ENCODE peak calls at places on chromosomes 11 and 22, in four cellular contexts. D, I, W and B are unnamed samples.

GRCh38 chr11:105639527-105639926 is 29.7 kb downstream of the GRIA4 start:
- DNase-seq in D (no peak), I (no peak), W (no peak), B (no peak)

GRCh38 chr11:94834931-94835330 is 66.8 kb downstream of the AMOTL1 start:
- DNase-seq in D (no peak), I (no peak), W (no peak), B (no peak)

GRCh38 chr11:68843703-68844312 is 2.1 kb upstream of the CPT1A start:
- DNase-seq in D (peak; percentile 51), I (peak; percentile 70), W (peak; percentile 80), B (peak; percentile 95)

GRCh38 chr11:35144103-35144741 is 5.3 kb downstream of the CD44 start:
- DNase-seq in D (no peak), I (no peak), W (no peak), B (no peak)

GRCh38 chr22:31451709-31452571 is 37.7 kb downstream of the EIF4ENIF1 start:
- DNase-seq in D (peak; percentile 52), I (no peak), W (no peak), B (no peak)

GRCh38 chr11:126090452-126090851 is 27.8 kb upstream of the CDON start:
- DNase-seq in D (no peak), I (no peak), W (no peak), B (no peak)

GRCh38 chr22:48968201-48968959 is 859.3 kb downstream of the BRD1 start:
- DNase-seq in D (peak; percentile 11), I (peak; percentile 13), W (no peak), B (no peak)

GRCh38 chr22:44129614-44129976 is 51.1 kb upstream of the PARVG start:
- DNase-seq in D (no peak), I (no peak), W (no peak), B (no peak)

GRCh38 chr22:19937616-19938473 is 3.7 kb upstream of the COMT start:
- DNase-seq in D (no peak), I (no peak), W (no peak), B (no peak)

GRCh38 chr11:75273989-75274391 is 33.4 kb downstream of the TPBGL start:
- DNase-seq in D (no peak), I (no peak), W (no peak), B (no peak)

GRCh38 chr11:8766043-8766992 is 83.7 kb downstream of the RPL27A start:
- DNase-seq in D (no peak), I (no peak), W (no peak), B (no peak)

GRCh38 chr11:76629853-76630599 is 40.5 kb downstream of the LRRC32 start:
- DNase-seq in D (no peak), I (peak; percentile 71), W (peak; percentile 87), B (no peak)

GRCh38 chr11:70527046-70527395 is 128.7 kb downstream of the CTTN start:
- DNase-seq in D (no peak), I (no peak), W (no peak), B (no peak)

GRCh38 chr11:69958308-69958707 is 119.8 kb upstream of the ANO1 start:
- DNase-seq in D (no peak), I (no peak), W (no peak), B (no peak)

GRCh38 chr11:62445314-62445740 is 26.5 kb downstream of the SCGB1A1 start:
- DNase-seq in D (no peak), I (peak; percentile 41), W (peak; percentile 70), B (no peak)

GRCh38 chr11:76410771-76411423 is 29.8 kb downstream of the GVQW3 start:
- DNase-seq in D (no peak), I (no peak), W (no peak), B (no peak)

GRCh38 chr22:47292546-47293320 is 530.3 kb downstream of the TBC1D22A start:
- DNase-seq in D (no peak), I (peak; percentile 70), W (no peak), B (no peak)

GRCh38 chr11:60482361-60482760 is 10.2 kb upstream of the MS4A12 start:
- DNase-seq in D (no peak), I (no peak), W (no peak), B (no peak)

DNA sequence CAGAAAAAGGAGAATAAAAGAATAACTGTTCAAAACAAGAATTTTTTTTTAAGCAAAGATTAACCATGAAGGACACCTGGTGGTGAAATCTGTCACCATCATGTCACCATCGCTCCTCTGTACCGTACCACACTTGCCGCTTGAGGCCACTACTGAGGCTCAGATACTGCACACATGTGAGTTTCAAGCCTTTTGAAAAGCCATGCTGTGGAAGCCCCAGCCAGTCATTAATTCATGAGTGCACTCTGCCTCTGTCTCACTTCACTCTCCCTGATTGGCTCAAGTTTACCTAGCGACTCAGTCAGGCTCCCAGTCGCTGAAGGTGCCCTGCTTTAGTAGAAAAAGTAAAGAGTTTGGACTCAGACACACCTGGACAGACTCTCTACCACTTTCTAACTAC is 6.6 kb upstream of the MS4A12 start:
- DNase-seq in D (peak; percentile 37), I (no peak), W (no peak), B (peak; percentile 70)
- TF ChIP-seq CTCF in D (peak; percentile 19), I (no peak), W (no peak), B (peak; percentile 83)

DNA sequence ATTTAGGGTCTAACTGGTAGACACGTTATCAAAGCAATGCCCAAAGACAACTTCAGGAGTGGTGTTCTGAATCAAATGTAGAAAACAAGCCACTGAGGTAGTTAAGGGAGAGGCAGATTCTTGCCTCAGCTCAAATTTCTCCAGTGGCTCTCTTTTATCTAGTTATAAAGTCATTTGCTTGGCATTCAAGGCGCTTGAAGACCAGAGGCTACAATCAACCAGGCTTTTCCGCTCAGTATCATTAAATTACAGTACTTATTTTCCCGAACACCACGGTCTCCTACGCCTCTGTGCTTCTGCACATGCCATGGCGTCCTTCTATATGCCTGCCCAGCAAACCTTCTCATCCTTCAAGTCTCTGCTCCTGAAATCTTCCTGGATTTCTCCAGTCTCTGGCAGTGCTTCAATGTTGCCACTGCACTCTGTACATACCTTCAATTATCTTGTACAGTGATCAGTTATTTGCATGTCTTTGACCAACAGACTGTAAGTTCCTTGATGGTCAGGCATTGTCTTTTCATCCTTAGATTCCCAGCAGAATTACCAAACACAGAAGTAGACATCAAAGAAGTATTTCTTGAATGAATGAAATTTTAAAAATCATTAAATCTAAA is 1.4 kb downstream of the POGLUT3 start:
- DNase-seq in D (no peak), I (no peak), W (no peak), B (peak; percentile 19)
- H3K4me3 ChIP-seq in D (no peak overlapping the region), I (peak overlapping the region; percentile 76), W (peak overlapping the region; percentile 83), B (peak overlapping the region; percentile 74)

GRCh38 chr11:30431127-30431814 is 108.4 kb downstream of the ARL14EP start:
- DNase-seq in D (no peak), I (no peak), W (no peak), B (no peak)
- H3K4me1 ChIP-seq in D (no peaks in the 10 kb centered on the region), I (no peaks in the 10 kb centered on the region), W (peaks cover 45% of the 10 kb centered on the region), B (no peaks in the 10 kb centered on the region)

GRCh38 chr11:59135648-59136461 is 6.8 kb upstream of the FAM111A start:
- DNase-seq in D (peak; percentile 73), I (peak; percentile 92), W (peak; percentile 74), B (peak; percentile 77)
- TF ChIP-seq CTCF in D (peak; percentile 87), I (peak; percentile 87), W (peak; percentile 99), B (peak; percentile 79)